ENCODE peak calls at places on chromosome 3, in five cellular contexts. J, Y, I, X and U are unnamed samples. For H3K27me3, the result is how much of the 10 kb centered on the place peaks cover.

GRCh38 chr3:63975705-63976104 is 47.6 kb downstream of the PSMD6 start:
- DNase-seq in J (no peak), Y (peak), I (no peak), X (peak), U (peak)

GRCh38 chr3:156497326-156497725 is 57.6 kb downstream of the SSR3 start:
- DNase-seq in J (no peak), Y (no peak), I (no peak), X (no peak), U (no peak)

GRCh38 chr3:66039590-66039887 is 821 bp upstream of the MAGI1 start:
- DNase-seq in J (peak), Y (no peak), I (peak), X (peak), U (no peak)

GRCh38 chr3:188772886-188773285 is 398.9 kb upstream of the TPRG1 start:
- DNase-seq in J (no peak), Y (peak), I (no peak), X (no peak), U (no peak)

GRCh38 chr3:37417297-37418082 is 243.1 kb upstream of the LRRFIP2 start:
- DNase-seq in J (no peak), Y (no peak), I (no peak), X (no peak), U (no peak)

GRCh38 chr3:89252865-89253264 is 145.4 kb downstream of the EPHA3 start:
- DNase-seq in J (no peak), Y (no peak), I (no peak), X (no peak), U (no peak)

GRCh38 chr3:58274027-58274614 is 31.9 kb upstream of the RPP14 start:
- DNase-seq in J (no peak), Y (no peak), I (peak), X (no peak), U (no peak)

GRCh38 chr3:4406746-4407568 is 60.1 kb downstream of the SUMF1 start:
- DNase-seq in J (no peak), Y (no peak), I (no peak), X (no peak), U (no peak)

GRCh38 chr3:131224886-131225550 is 156.6 kb upstream of the NUDT16 start:
- DNase-seq in J (no peak), Y (no peak), I (no peak), X (no peak), U (no peak)

GRCh38 chr3:155231792-155232191 is 61.7 kb downstream of the STRIT1 start:
- DNase-seq in J (no peak), Y (no peak), I (no peak), X (no peak), U (no peak)

GRCh38 chr3:130779031-130779430 is 32.4 kb upstream of the PIK3R4 start:
- DNase-seq in J (no peak), Y (no peak), I (no peak), X (no peak), U (no peak)

GRCh38 chr3:124730920-124731297 is 657 bp downstream of the UMPS start:
- DNase-seq in J (no peak), Y (no peak), I (no peak), X (no peak), U (no peak)

GRCh38 chr3:11907667-11908660 is 61.3 kb upstream of the TAMM41 start:
- DNase-seq in J (no peak), Y (no peak), I (no peak), X (no peak), U (no peak)

GRCh38 chr3:28936154-28936553 is 344.7 kb upstream of the RBMS3 start:
- DNase-seq in J (no peak), Y (no peak), I (no peak), X (no peak), U (no peak)

GRCh38 chr3:129563850-129564535 is 21.0 kb downstream of the H1-8 start:
- DNase-seq in J (no peak), Y (no peak), I (no peak), X (no peak), U (no peak)

GRCh38 chr3:42116466-42116865 is 25.3 kb downstream of the TRAK1 start:
- DNase-seq in J (no peak), Y (no peak), I (no peak), X (no peak), U (no peak)

GRCh38 chr3:52153389-52154096 is 680 bp downstream of the POC1A start:
- DNase-seq in J (peak), Y (peak), I (peak), X (no peak), U (no peak)

GRCh38 chr3:43222594-43222993 is 63.7 kb upstream of the SNRK start:
- DNase-seq in J (no peak), Y (no peak), I (no peak), X (no peak), U (no peak)

GRCh38 chr3:124453221-124453620 is 277.0 kb upstream of the UMPS start:
- DNase-seq in J (no peak), Y (no peak), I (no peak), X (no peak), U (no peak)

GRCh38 chr3:66702126-66702525 is 201.3 kb upstream of the LRIG1 start:
- DNase-seq in J (no peak), Y (no peak), I (no peak), X (no peak), U (no peak)

GRCh38 chr3:58388550-58389061 is 45.0 kb downstream of the PDHB start:
- DNase-seq in J (peak), Y (peak), I (no peak), X (no peak), U (no peak)

GRCh38 chr3:113898892-113899291 is 48.9 kb upstream of the ZDHHC23 start:
- DNase-seq in J (no peak), Y (no peak), I (no peak), X (no peak), U (no peak)

GRCh38 chr3:186722457-186722856 is 5.3 kb downstream of the KNG1 start:
- DNase-seq in J (peak), Y (no peak), I (peak), X (no peak), U (no peak)

GRCh38 chr3:88003115-88003755 is 55.6 kb downstream of the CGGBP1 start:
- DNase-seq in J (peak), Y (peak), I (peak), X (no peak), U (no peak)

GRCh38 chr3:183182732-183183610 is 20.4 kb upstream of the LAMP3 start:
- DNase-seq in J (no peak), Y (no peak), I (no peak), X (no peak), U (no peak)

GRCh38 chr3:34073141-34073540 is 274.7 kb downstream of the PDCD6IP start:
- DNase-seq in J (no peak), Y (no peak), I (no peak), X (no peak), U (no peak)
- H3K27ac ChIP-seq in J (no peak), Y (no peak), I (no peak), X (no peak), U (no peak)

DNA sequence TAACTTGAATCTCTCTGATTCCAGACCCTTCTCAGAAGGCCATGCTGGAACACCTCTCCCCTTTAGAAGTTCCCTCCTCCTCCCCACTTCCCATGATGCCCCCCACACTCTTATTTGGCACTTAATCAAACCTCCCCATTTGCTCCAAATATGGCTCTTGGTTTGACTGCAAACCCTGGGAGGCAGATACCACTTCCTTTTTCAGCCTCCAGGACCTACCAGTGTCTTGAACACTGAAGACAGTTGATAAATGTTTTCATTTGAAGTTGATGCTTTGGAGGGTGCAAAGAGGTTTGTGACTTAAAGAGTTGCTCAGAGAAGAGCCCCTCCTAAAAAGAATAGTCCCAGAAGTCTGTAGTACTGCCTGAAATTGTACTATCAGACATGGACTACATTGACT is 61.5 kb downstream of the SEMA5B start:
- DNase-seq in J (no peak), Y (no peak), I (no peak), X (no peak), U (no peak)
- H3K27me3 ChIP-seq in J (under half), Y (under half), I (under half), X (under half), U (under half)

GRCh38 chr3:184756151-184756681 is 44.4 kb upstream of the MAGEF1 start:
- DNase-seq in J (no peak), Y (no peak), I (no peak), X (no peak), U (no peak)
- H3K4me3 ChIP-seq in J (no peak), Y (no peak), I (no peak), X (peak), U (no peak)

GRCh38 chr3:50450135-50450911 is 53.1 kb downstream of the CACNA2D2 start:
- DNase-seq in J (no peak), Y (no peak), I (peak), X (peak), U (no peak)
- H3K27ac ChIP-seq in J (no peak), Y (no peak), I (peak), X (no peak), U (no peak)

DNA sequence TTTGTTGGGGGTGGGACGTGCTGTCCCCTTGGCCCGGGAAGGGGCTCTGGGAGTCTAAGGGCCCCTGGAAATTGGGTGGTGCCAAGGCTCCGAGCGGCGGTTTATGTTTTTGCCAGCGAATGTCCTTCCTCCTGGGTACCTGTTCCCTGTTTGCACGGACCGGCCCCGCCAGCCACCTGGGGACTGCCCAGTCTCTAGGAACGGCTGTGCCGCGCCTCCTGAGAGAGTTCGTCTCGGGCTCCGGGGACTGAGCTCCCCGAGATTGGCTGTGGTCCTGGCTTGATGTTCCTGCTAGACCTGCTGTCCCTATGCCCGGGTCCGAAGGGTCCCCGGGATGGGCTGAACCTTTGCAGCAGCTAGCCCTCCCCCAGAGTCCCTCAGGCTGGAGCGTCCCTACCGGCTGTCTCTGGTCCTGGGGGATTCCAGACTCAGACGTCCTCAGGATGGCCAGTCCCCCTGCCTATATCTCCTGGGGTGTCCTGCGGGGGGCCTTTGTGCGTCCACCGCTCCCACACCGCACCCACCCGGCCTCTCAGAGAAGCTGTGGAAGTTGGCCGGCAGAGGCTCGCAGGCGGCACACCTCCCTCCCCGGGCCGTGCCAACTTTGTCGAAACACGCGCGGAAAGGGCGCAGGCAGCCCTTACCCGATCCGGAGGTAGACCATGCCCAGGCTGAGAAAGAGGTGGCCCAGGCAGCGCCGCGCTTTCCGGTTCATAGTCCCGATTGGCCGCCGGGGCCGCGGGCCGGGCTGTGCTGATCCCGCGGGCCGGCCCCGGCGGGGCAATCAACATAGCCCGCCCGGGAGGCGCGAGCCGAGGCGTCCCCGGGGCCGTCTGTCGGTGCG is 547 bp downstream of the WNT7A start:
- DNase-seq in J (peak), Y (no peak), I (no peak), X (no peak), U (no peak)
- H3K27me3 ChIP-seq in J (under half), Y (half or more), I (under half), X (under half), U (under half)